ENCODE peak calls at places on chromosome 4, in seven cellular contexts. One of them, this sample, is unnamed. For H3K27me3, the result is how much of the 10 kb centered on the place peaks cover.

GRCh38 chr4:8324640-8325239 is 55.2 kb downstream of the HTRA3 start:
- DNase-seq in mesenchymal stem cell: no peak
- DNase-seq in left lung: no peak
- DNase-seq in ovary: no peak
- DNase-seq in brain microvascular endothelial cell: no peak
- DNase-seq in adipocyte: no peak
- DNase-seq in endodermal cell: peak
- DNase-seq in this sample: peak

GRCh38 chr4:176794151-176794550 is 1.4 kb upstream of the VEGFC start:
- DNase-seq in left lung: no peak
- DNase-seq in endodermal cell: no peak
- DNase-seq in brain microvascular endothelial cell: peak
- DNase-seq in ovary: no peak
- DNase-seq in mesenchymal stem cell: peak
- DNase-seq in adipocyte: peak
- DNase-seq in this sample: peak

GRCh38 chr4:2290974-2291704 is 29.2 kb upstream of the MXD4 start:
- DNase-seq in ovary: peak
- DNase-seq in mesenchymal stem cell: no peak
- DNase-seq in brain microvascular endothelial cell: no peak
- DNase-seq in endodermal cell: peak
- DNase-seq in left lung: no peak
- DNase-seq in adipocyte: no peak
- DNase-seq in this sample: no peak

GRCh38 chr4:101066586-101066985 is 280.7 kb downstream of the PPP3CA start:
- DNase-seq in left lung: no peak
- DNase-seq in brain microvascular endothelial cell: no peak
- DNase-seq in endodermal cell: no peak
- DNase-seq in adipocyte: no peak
- DNase-seq in mesenchymal stem cell: no peak
- DNase-seq in ovary: no peak
- DNase-seq in this sample: no peak

GRCh38 chr4:128306992-128307581 is 19.5 kb upstream of the PGRMC2 start:
- DNase-seq in adipocyte: no peak
- DNase-seq in brain microvascular endothelial cell: no peak
- DNase-seq in ovary: no peak
- DNase-seq in mesenchymal stem cell: no peak
- DNase-seq in left lung: no peak
- DNase-seq in endodermal cell: no peak
- DNase-seq in this sample: no peak

GRCh38 chr4:107449611-107450369 is 270.2 kb downstream of the PAPSS1 start:
- DNase-seq in left lung: no peak
- DNase-seq in ovary: no peak
- DNase-seq in endodermal cell: no peak
- DNase-seq in brain microvascular endothelial cell: no peak
- DNase-seq in mesenchymal stem cell: peak
- DNase-seq in adipocyte: no peak
- DNase-seq in this sample: no peak

GRCh38 chr4:40592034-40592433 is 37.6 kb downstream of the RBM47 start:
- DNase-seq in mesenchymal stem cell: no peak
- DNase-seq in endodermal cell: no peak
- DNase-seq in left lung: no peak
- DNase-seq in adipocyte: no peak
- DNase-seq in brain microvascular endothelial cell: no peak
- DNase-seq in ovary: no peak
- DNase-seq in this sample: no peak

GRCh38 chr4:132991111-132991510 is 158.0 kb upstream of the PCDH10 start:
- DNase-seq in left lung: no peak
- DNase-seq in adipocyte: no peak
- DNase-seq in brain microvascular endothelial cell: no peak
- DNase-seq in mesenchymal stem cell: no peak
- DNase-seq in endodermal cell: no peak
- DNase-seq in ovary: no peak
- DNase-seq in this sample: no peak

GRCh38 chr4:62470421-62470983 is 1270.4 kb downstream of the ADGRL3 start:
- DNase-seq in adipocyte: no peak
- DNase-seq in endodermal cell: no peak
- DNase-seq in brain microvascular endothelial cell: no peak
- DNase-seq in left lung: no peak
- DNase-seq in ovary: no peak
- DNase-seq in mesenchymal stem cell: no peak
- DNase-seq in this sample: no peak

GRCh38 chr4:95466791-95467190 is 82.0 kb downstream of the UNC5C start:
- DNase-seq in ovary: no peak
- DNase-seq in adipocyte: no peak
- DNase-seq in brain microvascular endothelial cell: no peak
- DNase-seq in left lung: no peak
- DNase-seq in endodermal cell: no peak
- DNase-seq in mesenchymal stem cell: no peak
- DNase-seq in this sample: no peak

GRCh38 chr4:122012735-122013134 is 60.9 kb upstream of the TRPC3 start:
- DNase-seq in adipocyte: peak
- DNase-seq in left lung: no peak
- DNase-seq in ovary: no peak
- DNase-seq in brain microvascular endothelial cell: peak
- DNase-seq in endodermal cell: no peak
- DNase-seq in mesenchymal stem cell: peak
- DNase-seq in this sample: peak

GRCh38 chr4:181952478-181952877 is 290.7 kb upstream of the TENM3 start:
- DNase-seq in ovary: no peak
- DNase-seq in left lung: no peak
- DNase-seq in mesenchymal stem cell: peak
- DNase-seq in adipocyte: peak
- DNase-seq in brain microvascular endothelial cell: peak
- DNase-seq in endodermal cell: no peak
- DNase-seq in this sample: peak

GRCh38 chr4:184831153-184831552 is 5.4 kb upstream of the ACSL1 start:
- DNase-seq in ovary: no peak
- DNase-seq in adipocyte: no peak
- DNase-seq in left lung: no peak
- DNase-seq in brain microvascular endothelial cell: no peak
- DNase-seq in endodermal cell: no peak
- DNase-seq in mesenchymal stem cell: no peak
- DNase-seq in this sample: peak

GRCh38 chr4:2843909-2844584 is 403 bp downstream of the ADD1 start:
- DNase-seq in mesenchymal stem cell: peak
- DNase-seq in adipocyte: peak
- DNase-seq in ovary: peak
- DNase-seq in left lung: no peak
- DNase-seq in brain microvascular endothelial cell: peak
- DNase-seq in endodermal cell: peak
- DNase-seq in this sample: peak

GRCh38 chr4:94676910-94677309 is 80.8 kb upstream of the BMPR1B start:
- DNase-seq in left lung: no peak
- DNase-seq in brain microvascular endothelial cell: peak
- DNase-seq in ovary: no peak
- DNase-seq in adipocyte: peak
- DNase-seq in mesenchymal stem cell: peak
- DNase-seq in endodermal cell: no peak
- DNase-seq in this sample: no peak

GRCh38 chr4:152328595-152328994 is 207.3 kb downstream of the FBXW7 start:
- DNase-seq in brain microvascular endothelial cell: no peak
- DNase-seq in left lung: no peak
- DNase-seq in ovary: no peak
- DNase-seq in mesenchymal stem cell: no peak
- DNase-seq in endodermal cell: no peak
- DNase-seq in adipocyte: peak
- DNase-seq in this sample: peak

GRCh38 chr4:54101190-54102041 is 1.5 kb downstream of the GSX2 start:
- DNase-seq in endodermal cell: peak
- DNase-seq in ovary: no peak
- DNase-seq in left lung: no peak
- DNase-seq in brain microvascular endothelial cell: no peak
- DNase-seq in adipocyte: no peak
- DNase-seq in mesenchymal stem cell: no peak
- DNase-seq in this sample: no peak
- H3K27me3 ChIP-seq in endodermal cell: half or more
- H3K27me3 ChIP-seq in ovary: under half
- H3K27me3 ChIP-seq in left lung: half or more
- H3K27me3 ChIP-seq in brain microvascular endothelial cell: half or more
- H3K27me3 ChIP-seq in adipocyte: under half
- H3K27me3 ChIP-seq in mesenchymal stem cell: half or more
- H3K27me3 ChIP-seq in this sample: under half

GRCh38 chr4:169791527-169792156 is 33.9 kb upstream of the HPF1 start:
- DNase-seq in left lung: no peak
- DNase-seq in endodermal cell: peak
- DNase-seq in adipocyte: peak
- DNase-seq in brain microvascular endothelial cell: peak
- DNase-seq in ovary: peak
- DNase-seq in mesenchymal stem cell: peak
- DNase-seq in this sample: peak
- H3K4me3 ChIP-seq in left lung: no peak
- H3K4me3 ChIP-seq in endodermal cell: peak
- H3K4me3 ChIP-seq in adipocyte: peak
- H3K4me3 ChIP-seq in brain microvascular endothelial cell: peak
- H3K4me3 ChIP-seq in ovary: peak
- H3K4me3 ChIP-seq in mesenchymal stem cell: peak
- H3K4me3 ChIP-seq in this sample: peak

GRCh38 chr4:38667005-38667771 is 3.2 kb downstream of the KLF3 start:
- DNase-seq in adipocyte: peak
- DNase-seq in endodermal cell: peak
- DNase-seq in left lung: peak
- DNase-seq in ovary: peak
- DNase-seq in mesenchymal stem cell: peak
- DNase-seq in brain microvascular endothelial cell: peak
- DNase-seq in this sample: peak
- H3K27me3 ChIP-seq in adipocyte: under half
- H3K27me3 ChIP-seq in endodermal cell: under half
- H3K27me3 ChIP-seq in left lung: under half
- H3K27me3 ChIP-seq in ovary: under half
- H3K27me3 ChIP-seq in mesenchymal stem cell: under half
- H3K27me3 ChIP-seq in brain microvascular endothelial cell: under half
- H3K27me3 ChIP-seq in this sample: under half

GRCh38 chr4:156950090-156950489 is 21.5 kb downstream of the PDGFC start:
- DNase-seq in endodermal cell: no peak
- DNase-seq in ovary: no peak
- DNase-seq in mesenchymal stem cell: no peak
- DNase-seq in adipocyte: no peak
- DNase-seq in brain microvascular endothelial cell: no peak
- DNase-seq in left lung: no peak
- DNase-seq in this sample: no peak
- H3K4me3 ChIP-seq in endodermal cell: no peak
- H3K4me3 ChIP-seq in ovary: no peak
- H3K4me3 ChIP-seq in mesenchymal stem cell: no peak
- H3K4me3 ChIP-seq in adipocyte: peak
- H3K4me3 ChIP-seq in brain microvascular endothelial cell: no peak
- H3K4me3 ChIP-seq in left lung: no peak
- H3K4me3 ChIP-seq in this sample: no peak

GRCh38 chr4:13527983-13528822 is 16.1 kb downstream of the NKX3-2 start:
- DNase-seq in endodermal cell: no peak
- DNase-seq in ovary: no peak
- DNase-seq in mesenchymal stem cell: peak
- DNase-seq in brain microvascular endothelial cell: no peak
- DNase-seq in left lung: no peak
- DNase-seq in adipocyte: no peak
- DNase-seq in this sample: no peak

GRCh38 chr4:13524504-13525243 is 19.6 kb downstream of the NKX3-2 start:
- DNase-seq in brain microvascular endothelial cell: no peak
- DNase-seq in mesenchymal stem cell: peak
- DNase-seq in adipocyte: no peak
- DNase-seq in endodermal cell: peak
- DNase-seq in left lung: no peak
- DNase-seq in ovary: no peak
- DNase-seq in this sample: no peak

GRCh38 chr4:13525606-13526281 is 18.6 kb downstream of the NKX3-2 start:
- DNase-seq in endodermal cell: no peak
- DNase-seq in mesenchymal stem cell: no peak
- DNase-seq in ovary: no peak
- DNase-seq in left lung: no peak
- DNase-seq in brain microvascular endothelial cell: no peak
- DNase-seq in adipocyte: no peak
- DNase-seq in this sample: no peak

GRCh38 chr4:13527192-13527982 is 16.9 kb downstream of the NKX3-2 start:
- DNase-seq in endodermal cell: peak
- DNase-seq in mesenchymal stem cell: no peak
- DNase-seq in ovary: no peak
- DNase-seq in left lung: no peak
- DNase-seq in adipocyte: no peak
- DNase-seq in brain microvascular endothelial cell: no peak
- DNase-seq in this sample: no peak

GRCh38 chr4:13526658-13527057 is 17.6 kb downstream of the NKX3-2 start:
- DNase-seq in brain microvascular endothelial cell: no peak
- DNase-seq in endodermal cell: no peak
- DNase-seq in mesenchymal stem cell: no peak
- DNase-seq in ovary: no peak
- DNase-seq in adipocyte: no peak
- DNase-seq in left lung: no peak
- DNase-seq in this sample: no peak
- H3K27me3 ChIP-seq in brain microvascular endothelial cell: half or more
- H3K27me3 ChIP-seq in endodermal cell: half or more
- H3K27me3 ChIP-seq in mesenchymal stem cell: half or more
- H3K27me3 ChIP-seq in ovary: under half
- H3K27me3 ChIP-seq in adipocyte: under half
- H3K27me3 ChIP-seq in left lung: half or more
- H3K27me3 ChIP-seq in this sample: under half

This sample was measured in MG63.